ENCODE peak calls at places on chromosomes 1 and 21, in four cellular contexts. W is iris pigment epithelial cell, P is GM23248, M is EL. D is an unnamed sample.
A peak's percentile ranks its signal among the peaks of the same experiment; 100 is the strongest.

GRCh38 chr21:15506086-15506485 is 223.7 kb upstream of the USP25 start:
- DNase-seq in W (no peak), P (no peak), M (no peak), D (no peak)

GRCh38 chr1:68121536-68121935 is 71.1 kb upstream of the DIRAS3 start:
- DNase-seq in W (peak; percentile 78), P (peak; percentile 86), M (peak; percentile 72), D (peak; percentile 77)

GRCh38 chr1:64965239-64966157 is 851 bp downstream of the JAK1 start:
- DNase-seq in W (peak; percentile 82), P (peak; percentile 85), M (peak; percentile 74), D (peak; percentile 40)

GRCh38 chr1:109113787-109114568 is at the start of gene ELAPOR1:
- DNase-seq in W (peak; percentile 33), P (peak; percentile 65), M (peak; percentile 39), D (no peak)

GRCh38 chr1:37342736-37343135 is 131.6 kb upstream of the ZC3H12A start:
- DNase-seq in W (no peak), P (no peak), M (no peak), D (no peak)

GRCh38 chr1:45827256-45827655 is 23.8 kb downstream of the MAST2 start:
- DNase-seq in W (no peak), P (no peak), M (no peak), D (no peak)

GRCh38 chr1:210374600-210374953 is 45.9 kb downstream of the HHAT start:
- DNase-seq in W (no peak), P (no peak), M (no peak), D (no peak)

GRCh38 chr1:162310337-162310736 is 66.3 kb downstream of the SPATA46 start:
- DNase-seq in W (peak; percentile 80), P (no peak), M (peak; percentile 54), D (peak; percentile 67)

GRCh38 chr1:198030682-198031081 is 113.5 kb downstream of the LHX9 start:
- DNase-seq in W (peak; percentile 10), P (peak; percentile 76), M (peak; percentile 16), D (no peak)

GRCh38 chr1:160836981-160837557 is 25.6 kb downstream of the CD244 start:
- DNase-seq in W (no peak), P (no peak), M (no peak), D (no peak)

GRCh38 chr1:52127181-52128175 is 14.4 kb upstream of the ZFYVE9 start:
- DNase-seq in W (peak; percentile 74), P (peak; percentile 71), M (peak; percentile 66), D (peak; percentile 61)

GRCh38 chr1:204192046-204192445 is 4.2 kb downstream of the KISS1 start:
- DNase-seq in W (no peak), P (no peak), M (no peak), D (no peak)

GRCh38 chr21:17597680-17598079 is 15.0 kb downstream of the BTG3 start:
- DNase-seq in W (no peak), P (no peak), M (no peak), D (no peak)

GRCh38 chr1:47227370-47228232 is 4.4 kb downstream of the TAL1 start:
- DNase-seq in W (no peak), P (no peak), M (no peak), D (no peak)

GRCh38 chr1:234691567-234691966 is 81.6 kb upstream of the IRF2BP2 start:
- DNase-seq in W (peak; percentile 42), P (no peak), M (peak; percentile 8), D (peak; percentile 32)

GRCh38 chr21:37233551-37234146 is 33.5 kb downstream of the VPS26C start:
- DNase-seq in W (no peak), P (no peak), M (no peak), D (no peak)

GRCh38 chr1:185813401-185813979 is 79.3 kb downstream of the HMCN1 start:
- DNase-seq in W (peak; percentile 68), P (peak; percentile 75), M (peak; percentile 59), D (peak; percentile 44)

GRCh38 chr1:221939598-221939997 is 197.7 kb upstream of the DUSP10 start:
- DNase-seq in W (no peak), P (no peak), M (no peak), D (no peak)

GRCh38 chr1:59455206-59455605 is 158.3 kb downstream of the FGGY start:
- DNase-seq in W (peak; percentile 69), P (peak; percentile 88), M (peak; percentile 73), D (peak; percentile 32)

GRCh38 chr1:27576846-27577245 is 27.1 kb downstream of the AHDC1 start:
- DNase-seq in W (no peak), P (no peak), M (no peak), D (no peak)

GRCh38 chr1:80054129-80054528 is 1047.6 kb upstream of the ADGRL4 start:
- DNase-seq in W (peak; percentile 56), P (peak; percentile 47), M (peak; percentile 77), D (peak; percentile 29)

GRCh38 chr1:24074817-24075725 is 36.9 kb downstream of the MYOM3 start:
- DNase-seq in W (no peak), P (no peak), M (no peak), D (no peak)

GRCh38 chr21:40331804-40332203 is 464.6 kb downstream of the PCP4 start:
- DNase-seq in W (no peak), P (no peak), M (no peak), D (no peak)

GRCh38 chr1:197998110-197998509 is 80.9 kb downstream of the LHX9 start:
- DNase-seq in W (no peak), P (no peak), M (no peak), D (no peak)

GRCh38 chr1:199759268-199759724 is 268.2 kb upstream of the NR5A2 start:
- DNase-seq in W (peak; percentile 68), P (peak; percentile 29), M (peak; percentile 68), D (peak; percentile 10)

GRCh38 chr1:47405697-47406096 is 10.4 kb upstream of the FOXE3 start:
- DNase-seq in W (no peak), P (no peak), M (no peak), D (no peak)

GRCh38 chr1:175413367-175413766 is 220.8 kb upstream of the KIAA0040 start:
- DNase-seq in W (no peak), P (no peak), M (no peak), D (no peak)

GRCh38 chr1:228048659-228049333 is 33.7 kb upstream of the ARF1 start:
- DNase-seq in W (no peak), P (no peak), M (no peak), D (no peak)

GRCh38 chr1:230548997-230549396 is 93.3 kb upstream of the COG2 start:
- DNase-seq in W (no peak), P (no peak), M (no peak), D (no peak)

GRCh38 chr1:17531682-17532487 is 7.6 kb upstream of the ARHGEF10L start:
- DNase-seq in W (peak; percentile 26), P (peak; percentile 59), M (no peak), D (no peak)